ENCODE peak calls at places on chromosomes 11 and 22, in four cellular contexts. One of them, this sample, is unnamed.

GRCh38 chr22:20937031-20937793 is 20.0 kb downstream of the CRKL start:
- DNase-seq in H1: no peak
- DNase-seq in GM12878: no peak
- DNase-seq in HepG2: no peak
- DNase-seq in this sample: no peak

GRCh38 chr11:130103296-130103814 is 33.7 kb downstream of the APLP2 start:
- DNase-seq in HepG2: no peak
- DNase-seq in GM12878: no peak
- DNase-seq in H1: no peak
- DNase-seq in this sample: no peak

GRCh38 chr11:119347940-119348339 is 1.4 kb upstream of the MFRP start:
- DNase-seq in HepG2: no peak
- DNase-seq in H1: no peak
- DNase-seq in GM12878: no peak
- DNase-seq in this sample: no peak

GRCh38 chr11:117621226-117621625 is 175.8 kb downstream of the DSCAML1 start:
- DNase-seq in H1: no peak
- DNase-seq in GM12878: no peak
- DNase-seq in HepG2: no peak
- DNase-seq in this sample: no peak

GRCh38 chr11:64553554-64554201 is 37.3 kb upstream of the SLC22A12 start:
- DNase-seq in H1: no peak
- DNase-seq in GM12878: no peak
- DNase-seq in HepG2: peak; percentile 39
- DNase-seq in this sample: peak; percentile 66

GRCh38 chr11:22340803-22341581 is 2.8 kb downstream of the SLC17A6 start:
- DNase-seq in GM12878: no peak
- DNase-seq in H1: no peak
- DNase-seq in HepG2: no peak
- DNase-seq in this sample: no peak

GRCh38 chr11:8363924-8364323 is 100.2 kb upstream of the LMO1 start:
- DNase-seq in H1: no peak
- DNase-seq in HepG2: no peak
- DNase-seq in GM12878: no peak
- DNase-seq in this sample: no peak

GRCh38 chr22:27880778-27881394 is 38.2 kb downstream of the PITPNB start:
- DNase-seq in HepG2: peak; percentile 56
- DNase-seq in H1: no peak
- DNase-seq in GM12878: no peak
- DNase-seq in this sample: peak; percentile 18

GRCh38 chr22:26573026-26573662 is 16.8 kb downstream of the TPST2 start:
- DNase-seq in HepG2: no peak
- DNase-seq in H1: no peak
- DNase-seq in GM12878: no peak
- DNase-seq in this sample: no peak

GRCh38 chr11:124633355-124633754 is 10.7 kb downstream of the TBRG1 start:
- DNase-seq in H1: no peak
- DNase-seq in HepG2: no peak
- DNase-seq in GM12878: no peak
- DNase-seq in this sample: no peak

DNA sequence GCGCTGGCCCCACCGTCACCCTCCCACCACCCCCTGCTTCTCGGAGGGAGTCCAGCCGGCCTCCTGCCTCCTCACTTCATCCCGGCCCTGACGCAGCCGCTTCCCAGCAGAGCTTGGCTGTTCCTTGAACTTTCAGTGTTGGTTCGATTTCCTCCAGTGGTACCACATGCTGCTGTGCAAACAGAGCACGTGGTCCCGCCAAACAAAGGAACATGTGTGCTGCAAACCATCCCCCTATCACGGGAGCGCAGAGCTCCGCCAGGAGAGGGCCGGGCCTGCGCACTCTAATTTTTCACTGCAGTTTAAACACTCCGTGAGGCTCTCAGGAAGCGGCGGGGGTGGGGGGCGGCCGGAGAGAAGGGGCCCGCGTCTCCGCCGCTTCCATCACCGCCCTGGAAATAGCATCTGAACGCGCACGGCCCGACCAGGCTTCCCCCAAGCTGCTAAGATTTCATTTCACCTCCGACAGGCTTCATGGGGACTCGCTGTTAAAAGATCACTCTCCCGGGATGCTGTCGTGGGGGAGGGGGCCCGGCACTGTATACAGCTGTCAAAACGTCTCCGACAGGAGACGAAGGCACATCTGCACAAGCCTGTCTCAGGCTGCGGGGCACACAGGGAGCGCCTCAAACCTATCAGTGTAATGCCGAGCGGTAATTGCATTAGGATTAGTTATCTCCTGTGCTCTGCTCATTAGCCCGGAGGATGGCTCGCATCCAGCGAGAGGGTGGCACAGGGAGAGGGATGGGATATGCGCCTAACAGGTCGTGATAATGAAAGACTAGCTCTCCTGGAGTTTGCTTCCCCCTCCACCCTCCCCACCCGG is 269.9 kb upstream of the SORL1-AS1 start:
- DNase-seq in H1: peak; percentile 33
- DNase-seq in HepG2: peak; percentile 87
- DNase-seq in GM12878: no peak
- DNase-seq in this sample: peak; percentile 68
- TF ChIP-seq SUZ12 in H1: no peak
- TF ChIP-seq SUZ12 in HepG2: no peak
- TF ChIP-seq SUZ12 in GM12878: no peak
- TF ChIP-seq SUZ12 in this sample: no peak

GRCh38 chr11:126422446-126422845 is 67.0 kb downstream of the ST3GAL4 start:
- DNase-seq in H1: no peak
- DNase-seq in GM12878: no peak
- DNase-seq in HepG2: no peak
- DNase-seq in this sample: no peak
- H3K4me1 ChIP-seq in H1: no peaks in the 10 kb centered on the region
- H3K4me1 ChIP-seq in GM12878: peaks cover 20% of the 10 kb centered on the region
- H3K4me1 ChIP-seq in HepG2: peaks cover 29% of the 10 kb centered on the region
- H3K4me1 ChIP-seq in this sample: peaks cover 10% of the 10 kb centered on the region

DNA sequence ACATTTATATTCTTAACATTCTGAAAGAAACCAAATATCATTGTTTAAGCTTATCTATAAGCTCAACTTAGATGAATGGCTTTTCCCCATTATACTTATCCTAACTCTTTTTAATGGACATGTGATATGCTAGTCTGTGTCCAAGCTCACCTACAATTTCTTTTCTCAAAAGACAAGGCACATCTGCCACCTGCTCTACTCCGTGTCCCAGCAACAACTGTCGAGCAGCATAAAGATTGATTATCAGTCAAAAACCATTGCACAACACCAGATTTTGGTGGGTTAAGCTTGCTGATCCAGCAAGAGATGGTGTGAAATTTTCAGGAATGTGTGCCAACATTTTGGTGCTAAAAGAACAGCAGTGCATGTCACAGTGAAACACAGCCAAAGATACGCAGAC is 65.9 kb downstream of the DCDC1 start:
- DNase-seq in GM12878: no peak
- DNase-seq in H1: no peak
- DNase-seq in HepG2: no peak
- DNase-seq in this sample: no peak
- TF ChIP-seq SUZ12 in GM12878: no peak
- TF ChIP-seq SUZ12 in H1: no peak
- TF ChIP-seq SUZ12 in HepG2: no peak
- TF ChIP-seq SUZ12 in this sample: no peak

GRCh38 chr11:44570411-44571155 is 5.1 kb downstream of the CD82 start:
- DNase-seq in HepG2: no peak
- DNase-seq in GM12878: no peak
- DNase-seq in H1: no peak
- DNase-seq in this sample: no peak
- H3K4me1 ChIP-seq in HepG2: peaks cover 7% of the 10 kb centered on the region
- H3K4me1 ChIP-seq in GM12878: peaks cover 57% of the 10 kb centered on the region
- H3K4me1 ChIP-seq in H1: peaks cover 5% of the 10 kb centered on the region
- H3K4me1 ChIP-seq in this sample: peaks cover 28% of the 10 kb centered on the region

GRCh38 chr11:76781861-76782500 is 1.2 kb upstream of the TSKU start:
- DNase-seq in H1: no peak
- DNase-seq in GM12878: no peak
- DNase-seq in HepG2: peak; percentile 25
- DNase-seq in this sample: no peak

GRCh38 chr11:76783901-76784813 is 1.0 kb downstream of the TSKU start:
- DNase-seq in GM12878: no peak
- DNase-seq in H1: peak; percentile 79
- DNase-seq in HepG2: peak; percentile 79
- DNase-seq in this sample: peak; percentile 81

GRCh38 chr11:76785513-76785912 is 2.4 kb downstream of the TSKU start:
- DNase-seq in HepG2: no peak
- DNase-seq in GM12878: no peak
- DNase-seq in H1: no peak
- DNase-seq in this sample: no peak

GRCh38 chr11:76782526-76783293 is 446 bp upstream of the TSKU start:
- DNase-seq in GM12878: no peak
- DNase-seq in HepG2: peak; percentile 82
- DNase-seq in H1: peak; percentile 65
- DNase-seq in this sample: peak; percentile 92

GRCh38 chr11:76783294-76783900 is at the start of gene TSKU:
- DNase-seq in H1: no peak
- DNase-seq in GM12878: no peak
- DNase-seq in HepG2: no peak
- DNase-seq in this sample: peak; percentile 58
- TF ChIP-seq SUZ12 in H1: no peak
- TF ChIP-seq SUZ12 in GM12878: no peak
- TF ChIP-seq SUZ12 in HepG2: no peak
- TF ChIP-seq SUZ12 in this sample: no peak

This sample was measured in NT2/D1.